ENCODE peak calls at places on chromosome 19, in seven cellular contexts. M is WTC11; F is D341Med; K is epithelial cell of prostate; Y is stimulated activated CD4-positive, alpha-beta T cell treated with anti-CD3 and anti-CD28 coated beads, Interleukin-15, amount 100 ng/mL, for 24 hours; H is left lobe of liver; G is SK-N-SH. R is an unnamed sample.
A peak's percentile ranks its signal among the peaks of the same experiment; 100 is the strongest.

GRCh38 chr19:14944456-14944855 is 3.2 kb downstream of the OR7C2 start:
- DNase-seq in M (no peak), F (no peak), K (no peak), Y (no peak), H (no peak), G (no peak), R (no peak)

GRCh38 chr19:1266116-1266817 is 2.9 kb upstream of the CIRBP start:
- DNase-seq in M (peak; percentile 86), F (peak; percentile 77), K (no peak), Y (peak; percentile 90), H (peak; percentile 93), G (peak; percentile 93), R (peak; percentile 96)

GRCh38 chr19:1648156-1648925 is 4.1 kb downstream of the TCF3 start:
- DNase-seq in M (no peak), F (no peak), K (no peak), Y (no peak), H (no peak), G (no peak), R (no peak)

GRCh38 chr19:917323-918151 is at the start of gene KISS1R:
- DNase-seq in M (peak; percentile 87), F (peak; percentile 84), K (no peak), Y (peak; percentile 58), H (no peak), G (peak; percentile 84), R (no peak)

GRCh38 chr19:1206733-1207301 is 1.2 kb downstream of the STK11 start:
- DNase-seq in M (no peak), F (no peak), K (no peak), Y (peak; percentile 47), H (no peak), G (no peak), R (peak; percentile 42)

GRCh38 chr19:463483-464130 is 2.8 kb upstream of the SHC2 start:
- DNase-seq in M (no peak), F (no peak), K (no peak), Y (no peak), H (no peak), G (no peak), R (no peak)

GRCh38 chr19:12994701-12995595 is at the start of gene NFIX:
- DNase-seq in M (no peak), F (peak; percentile 63), K (no peak), Y (peak; percentile 75), H (peak; percentile 80), G (peak; percentile 86), R (peak; percentile 77)

GRCh38 chr19:18053571-18054219 is 33.0 kb downstream of the IL12RB1 start:
- DNase-seq in M (no peak), F (no peak), K (no peak), Y (no peak), H (no peak), G (no peak), R (no peak)

GRCh38 chr19:18483119-18483518 is 38.8 kb downstream of the ELL start:
- DNase-seq in M (no peak), F (no peak), K (no peak), Y (no peak), H (peak; percentile 45), G (no peak), R (no peak)

GRCh38 chr19:40347476-40348124 is 597 bp downstream of the C19orf47 start:
- DNase-seq in M (no peak), F (no peak), K (no peak), Y (no peak), H (no peak), G (no peak), R (no peak)

GRCh38 chr19:16654151-16654550 is 5.8 kb downstream of the SMIM7 start:
- DNase-seq in M (no peak), F (peak; percentile 55), K (no peak), Y (no peak), H (no peak), G (peak; percentile 58), R (no peak)

GRCh38 chr19:42115219-42115618 is 17.0 kb downstream of the POU2F2 start:
- DNase-seq in M (no peak), F (no peak), K (no peak), Y (no peak), H (no peak), G (no peak), R (no peak)

GRCh38 chr19:51788936-51789795 is 5.8 kb upstream of the FPR3 start:
- DNase-seq in M (no peak), F (no peak), K (peak; percentile 40), Y (no peak), H (no peak), G (no peak), R (no peak)

GRCh38 chr19:16366433-16367268 is 42.0 kb downstream of the KLF2 start:
- DNase-seq in M (no peak), F (no peak), K (no peak), Y (peak; percentile 44), H (no peak), G (no peak), R (no peak)

GRCh38 chr19:35328851-35329285 is at the start of gene CD22:
- DNase-seq in M (no peak), F (no peak), K (no peak), Y (no peak), H (no peak), G (no peak), R (no peak)

GRCh38 chr19:39263912-39264305 is 4.3 kb upstream of the IFNL2 start:
- DNase-seq in M (peak; percentile 53), F (no peak), K (no peak), Y (no peak), H (peak; percentile 91), G (no peak), R (peak; percentile 79)

GRCh38 chr19:3770136-3771032 is 1.6 kb downstream of the RAX2 start:
- DNase-seq in M (no peak), F (peak; percentile 50), K (no peak), Y (no peak), H (no peak), G (peak; percentile 45), R (no peak)

GRCh38 chr19:907183-907853 is 5.7 kb downstream of the R3HDM4 start:
- DNase-seq in M (no peak), F (no peak), K (no peak), Y (peak; percentile 43), H (no peak), G (no peak), R (no peak)

GRCh38 chr19:49749055-49749716 is 13.9 kb downstream of the TSKS start:
- DNase-seq in M (no peak), F (no peak), K (no peak), Y (no peak), H (no peak), G (peak; percentile 58), R (no peak)

GRCh38 chr19:41425174-41426115 is 1.7 kb downstream of the B3GNT8 start:
- DNase-seq in M (no peak), F (no peak), K (no peak), Y (no peak), H (no peak), G (no peak), R (no peak)

GRCh38 chr19:1002600-1002999 is 2.4 kb downstream of the GRIN3B start:
- DNase-seq in M (no peak), F (no peak), K (no peak), Y (no peak), H (no peak), G (no peak), R (no peak)

GRCh38 chr19:55674841-55675660 is at the start of gene EPN1:
- DNase-seq in M (peak; percentile 97), F (peak; percentile 99), K (peak; percentile 90), Y (peak; percentile 98), H (peak; percentile 97), G (peak; percentile 99), R (peak; percentile 98)

GRCh38 chr19:47210689-47211316 is 20.2 kb downstream of the BBC3 start:
- DNase-seq in M (peak; percentile 82), F (peak; percentile 78), K (no peak), Y (peak; percentile 86), H (peak; percentile 64), G (peak; percentile 74), R (peak; percentile 72)

GRCh38 chr19:34960103-34960805 is 3.8 kb downstream of the ZNF792 start:
- DNase-seq in M (no peak), F (no peak), K (no peak), Y (no peak), H (no peak), G (no peak), R (no peak)

GRCh38 chr19:10740798-10741197 is 22.9 kb downstream of the DNM2 start:
- DNase-seq in M (no peak), F (no peak), K (no peak), Y (no peak), H (no peak), G (no peak), R (no peak)

R was measured in right lobe of liver.